ENCODE peak calls at places on chromosomes 16 and 17, in nine cellular contexts. T, F, H, P, N, Q, J, C and S are unnamed samples.
A peak's percentile ranks its signal among the peaks of the same experiment; 100 is the strongest.

GRCh38 chr16:68740628-68741346 is 3.7 kb downstream of the CDH1 start:
- DNase-seq in Q (no peak), T (no peak), C (no peak), N (no peak), P (no peak), J (no peak), H (no peak), F (no peak), S (no peak)

GRCh38 chr17:34435182-34435928 is 72.3 kb upstream of the CCL1 start:
- DNase-seq in F (no peak), Q (no peak), C (no peak), J (no peak), T (no peak), N (no peak), P (no peak), H (no peak), S (no peak)

GRCh38 chr16:81779540-81780320 is 639 bp downstream of the PLCG2 start:
- DNase-seq in T (no peak), C (no peak), P (peak; percentile 67), H (no peak), Q (no peak), N (peak; percentile 10), F (no peak), J (peak; percentile 58), S (peak; percentile 62)

GRCh38 chr17:41739661-41740352 is 5.4 kb upstream of the HAP1 start:
- DNase-seq in N (peak; percentile 59), P (no peak), H (no peak), T (peak; percentile 70), F (no peak), C (no peak), J (no peak), Q (no peak), S (no peak)

GRCh38 chr17:41678411-41678906 is 10.2 kb upstream of the EIF1 start:
- DNase-seq in C (no peak), T (no peak), H (no peak), F (no peak), P (no peak), Q (no peak), J (no peak), N (peak; percentile 36), S (no peak)

GRCh38 chr16:66495440-66495839 is 54.5 kb downstream of the TK2 start:
- DNase-seq in H (no peak), N (no peak), F (no peak), J (no peak), T (no peak), C (no peak), Q (no peak), P (no peak), S (no peak)

GRCh38 chr17:70563301-70563820 is 394.0 kb downstream of the KCNJ2 start:
- DNase-seq in H (no peak), P (no peak), J (peak; percentile 42), N (peak; percentile 2), F (no peak), T (peak; percentile 79), Q (no peak), C (no peak), S (no peak)

GRCh38 chr17:31807846-31808245 is 51.2 kb downstream of the COPRS start:
- DNase-seq in H (no peak), J (no peak), F (no peak), N (no peak), C (no peak), T (no peak), P (no peak), Q (no peak), S (no peak)

GRCh38 chr17:36149296-36149820 is 27.1 kb downstream of the TBC1D3B start:
- DNase-seq in N (peak; percentile 78), T (no peak), F (no peak), P (no peak), H (no peak), J (peak; percentile 32), C (no peak), Q (no peak), S (no peak)

GRCh38 chr16:1293921-1294656 is 15.3 kb upstream of the UBE2I start:
- DNase-seq in H (no peak), C (no peak), N (no peak), F (no peak), P (no peak), T (peak; percentile 26), Q (no peak), J (no peak), S (no peak)

GRCh38 chr17:77444653-77445029 is 303.9 kb downstream of the SEC14L1 start:
- DNase-seq in F (no peak), J (peak; percentile 73), P (no peak), H (no peak), T (no peak), Q (no peak), N (peak; percentile 54), C (no peak), S (no peak)

GRCh38 chr16:2912330-2913199 is 834 bp downstream of the FLYWCH1 start:
- DNase-seq in F (peak; percentile 36), J (peak; percentile 58), N (peak; percentile 74), H (no peak), C (no peak), Q (peak; percentile 32), P (peak; percentile 66), T (no peak), S (no peak)

GRCh38 chr16:82252582-82252981 is 82.6 kb upstream of the MPHOSPH6 start:
- DNase-seq in F (no peak), C (no peak), T (no peak), N (no peak), J (no peak), H (no peak), Q (no peak), P (no peak), S (no peak)